ENCODE peak calls at places on chromosomes 6 and 20, in six cellular contexts. One of them, this sample, is unnamed.

GRCh38 chr6:2677080-2677593 is 73.6 kb downstream of the MYLK4 start:
- DNase-seq in pons: no peak
- DNase-seq in HCT116: no peak
- DNase-seq in activated CD8-positive, alpha-beta T cell treated with anti-CD3 and anti-CD28 coated beads for 36 hours: no peak
- DNase-seq in dermis microvascular lymphatic vessel endothelial cell: no peak
- DNase-seq in GM13976: no peak
- DNase-seq in this sample: no peak

GRCh38 chr6:109316909-109317308 is 65.4 kb downstream of the CD164 start:
- DNase-seq in pons: no peak
- DNase-seq in HCT116: no peak
- DNase-seq in activated CD8-positive, alpha-beta T cell treated with anti-CD3 and anti-CD28 coated beads for 36 hours: no peak
- DNase-seq in dermis microvascular lymphatic vessel endothelial cell: no peak
- DNase-seq in GM13976: no peak
- DNase-seq in this sample: no peak

GRCh38 chr20:52974155-52974554 is 2.0 kb downstream of the TSHZ2 start:
- DNase-seq in pons: no peak
- DNase-seq in HCT116: no peak
- DNase-seq in activated CD8-positive, alpha-beta T cell treated with anti-CD3 and anti-CD28 coated beads for 36 hours: peak
- DNase-seq in dermis microvascular lymphatic vessel endothelial cell: peak
- DNase-seq in GM13976: no peak
- DNase-seq in this sample: no peak

GRCh38 chr6:16089232-16089843 is 39.5 kb upstream of the MYLIP start:
- DNase-seq in pons: no peak
- DNase-seq in HCT116: no peak
- DNase-seq in activated CD8-positive, alpha-beta T cell treated with anti-CD3 and anti-CD28 coated beads for 36 hours: no peak
- DNase-seq in dermis microvascular lymphatic vessel endothelial cell: no peak
- DNase-seq in GM13976: no peak
- DNase-seq in this sample: no peak

GRCh38 chr20:45346291-45346718 is 1.9 kb downstream of the SDC4 start:
- DNase-seq in pons: no peak
- DNase-seq in HCT116: no peak
- DNase-seq in activated CD8-positive, alpha-beta T cell treated with anti-CD3 and anti-CD28 coated beads for 36 hours: peak
- DNase-seq in dermis microvascular lymphatic vessel endothelial cell: no peak
- DNase-seq in GM13976: no peak
- DNase-seq in this sample: no peak

GRCh38 chr6:118285791-118286190 is 262.3 kb upstream of the PLN start:
- DNase-seq in pons: no peak
- DNase-seq in HCT116: no peak
- DNase-seq in activated CD8-positive, alpha-beta T cell treated with anti-CD3 and anti-CD28 coated beads for 36 hours: no peak
- DNase-seq in dermis microvascular lymphatic vessel endothelial cell: no peak
- DNase-seq in GM13976: no peak
- DNase-seq in this sample: no peak

GRCh38 chr6:139531148-139531547 is 156.7 kb upstream of the CITED2 start:
- DNase-seq in pons: no peak
- DNase-seq in HCT116: no peak
- DNase-seq in activated CD8-positive, alpha-beta T cell treated with anti-CD3 and anti-CD28 coated beads for 36 hours: peak
- DNase-seq in dermis microvascular lymphatic vessel endothelial cell: no peak
- DNase-seq in GM13976: no peak
- DNase-seq in this sample: no peak

GRCh38 chr6:41346435-41346834 is 11.0 kb downstream of the NCR2 start:
- DNase-seq in pons: no peak
- DNase-seq in HCT116: no peak
- DNase-seq in activated CD8-positive, alpha-beta T cell treated with anti-CD3 and anti-CD28 coated beads for 36 hours: no peak
- DNase-seq in dermis microvascular lymphatic vessel endothelial cell: peak
- DNase-seq in GM13976: no peak
- DNase-seq in this sample: no peak

GRCh38 chr20:46219920-46220319 is 88.4 kb downstream of the CDH22 start:
- DNase-seq in pons: no peak
- DNase-seq in HCT116: no peak
- DNase-seq in activated CD8-positive, alpha-beta T cell treated with anti-CD3 and anti-CD28 coated beads for 36 hours: no peak
- DNase-seq in dermis microvascular lymphatic vessel endothelial cell: no peak
- DNase-seq in GM13976: no peak
- DNase-seq in this sample: no peak

GRCh38 chr6:113049190-113049589 is 702.1 kb downstream of the RFPL4B start:
- DNase-seq in pons: no peak
- DNase-seq in HCT116: no peak
- DNase-seq in activated CD8-positive, alpha-beta T cell treated with anti-CD3 and anti-CD28 coated beads for 36 hours: no peak
- DNase-seq in dermis microvascular lymphatic vessel endothelial cell: no peak
- DNase-seq in GM13976: no peak
- DNase-seq in this sample: no peak

GRCh38 chr6:5671162-5671561 is 335.6 kb downstream of the NRN1 start:
- DNase-seq in pons: peak
- DNase-seq in HCT116: no peak
- DNase-seq in activated CD8-positive, alpha-beta T cell treated with anti-CD3 and anti-CD28 coated beads for 36 hours: peak
- DNase-seq in dermis microvascular lymphatic vessel endothelial cell: no peak
- DNase-seq in GM13976: peak
- DNase-seq in this sample: no peak